ENCODE peak calls at places on chromosome 6, in nine cellular contexts. W is Karpas-422; B is SK-MEL-5; P is AG08396; S is AG09319; O is tibial nerve; M is immature natural killer cell; A is fibroblast of pulmonary artery; T is activated T-helper 1 cell treated with anti-CD3 and anti-CD28 coated beads, Interleukin-2, amount 50 U/mL, for 16 hours. F is an unnamed sample.

GRCh38 chr6:7546832-7547714 is 5.6 kb downstream of the DSP start:
- DNase-seq in O (no peak), S (no peak), A (no peak), M (no peak), W (no peak), T (no peak), P (no peak), B (no peak), F (no peak)

GRCh38 chr6:163866192-163866591 is 451.7 kb downstream of the QKI start:
- DNase-seq in B (no peak), S (no peak), T (no peak), P (no peak), O (no peak), M (no peak), A (no peak), W (no peak), F (no peak)

GRCh38 chr6:109055771-109056235 is 38.8 kb downstream of the SESN1 start:
- DNase-seq in W (no peak), P (no peak), S (no peak), A (peak; percentile 67), O (no peak), B (no peak), T (no peak), M (no peak), F (no peak)

GRCh38 chr6:14726816-14727493 is 518.9 kb upstream of the JARID2 start:
- DNase-seq in S (no peak), M (no peak), T (no peak), B (no peak), O (no peak), W (no peak), P (no peak), A (no peak), F (no peak)

GRCh38 chr6:68875403-68875802 is 240.3 kb downstream of the ADGRB3 start:
- DNase-seq in T (no peak), S (no peak), P (no peak), M (no peak), O (no peak), B (no peak), W (no peak), A (no peak), F (no peak)

GRCh38 chr6:18262812-18263560 is 1.3 kb downstream of the DEK start:
- DNase-seq in B (peak; percentile 37), W (peak; percentile 82), S (no peak), O (no peak), T (no peak), M (peak; percentile 39), P (no peak), A (peak; percentile 27), F (no peak)

GRCh38 chr6:129730477-129731165 is 20.6 kb upstream of the ARHGAP18 start:
- DNase-seq in W (peak; percentile 75), A (peak; percentile 57), T (no peak), M (peak; percentile 26), O (no peak), S (no peak), P (no peak), B (peak; percentile 56), F (no peak)

GRCh38 chr6:26173836-26174144 is 86.6 kb downstream of the HFE start:
- DNase-seq in P (no peak), B (no peak), O (no peak), A (no peak), W (no peak), S (no peak), M (no peak), T (no peak), F (no peak)

GRCh38 chr6:43125555-43125954 is 45.5 kb upstream of the SRF start:
- DNase-seq in W (no peak), S (no peak), B (no peak), P (no peak), A (no peak), O (no peak), T (no peak), M (no peak), F (no peak)